ENCODE peak calls at places on chromosomes 3 and 15, in ten cellular contexts. M is astrocyte of the spinal cord; Q is GM23338; X is CD4-positive, CD25-positive, alpha-beta regulatory T cell; W is aorta; I is CD8-positive, alpha-beta memory T cell; A is B cell; O is NCI-H1105; J is D341Med; B is HTR-8/SVneo. H is an unnamed sample.

GRCh38 chr15:70329179-70329578 is 231.5 kb upstream of the TLE3 start:
- DNase-seq in Q (no peak), I (no peak), W (peak), A (no peak), M (no peak), X (no peak), J (no peak), O (no peak), B (no peak), H (no peak)

GRCh38 chr15:67501177-67501835 is 19.6 kb upstream of the C15orf61 start:
- DNase-seq in A (no peak), X (peak), I (no peak), O (peak), M (peak), W (no peak), J (no peak), Q (peak), B (peak), H (no peak)

GRCh38 chr15:91342091-91342490 is 242.0 kb downstream of the SV2B start:
- DNase-seq in W (no peak), Q (no peak), B (no peak), O (no peak), X (no peak), J (no peak), I (no peak), A (no peak), M (no peak), H (no peak)

GRCh38 chr3:171535799-171536198 is 75.6 kb upstream of the TNIK start:
- DNase-seq in A (no peak), M (no peak), I (no peak), Q (no peak), J (no peak), X (no peak), B (no peak), O (no peak), W (no peak), H (no peak)

GRCh38 chr15:59299919-59300617 is 72.6 kb downstream of the MYO1E start:
- DNase-seq in I (peak), B (peak), Q (no peak), M (peak), W (peak), J (no peak), A (peak), O (no peak), X (peak), H (peak)

GRCh38 chr3:171142985-171143384 is 116.5 kb upstream of the SLC2A2 start:
- DNase-seq in X (no peak), Q (no peak), J (no peak), B (no peak), W (no peak), I (no peak), M (peak), A (no peak), O (peak), H (peak)

GRCh38 chr15:81288040-81288439 is 35.9 kb downstream of the STARD5 start:
- DNase-seq in I (no peak), O (no peak), Q (no peak), X (no peak), A (no peak), W (no peak), J (no peak), M (no peak), B (no peak), H (no peak)

GRCh38 chr3:143847787-143848631 is at the start of gene SLC9A9:
- DNase-seq in A (peak), X (peak), B (peak), M (peak), O (peak), W (peak), Q (peak), I (peak), J (no peak), H (peak)

GRCh38 chr3:10508619-10509260 is 3.4 kb upstream of the ATP2B2 start:
- DNase-seq in X (no peak), J (no peak), I (no peak), B (no peak), W (no peak), M (no peak), Q (no peak), A (no peak), O (no peak), H (no peak)

GRCh38 chr3:161273589-161274218 is 52.6 kb downstream of the NMD3 start:
- DNase-seq in J (no peak), M (peak), B (no peak), W (no peak), Q (peak), A (no peak), I (peak), O (peak), X (peak), H (peak)

GRCh38 chr3:136937886-136938285 is 19.9 kb upstream of the IL20RB start:
- DNase-seq in A (no peak), X (no peak), B (no peak), I (no peak), Q (no peak), W (no peak), M (no peak), J (no peak), O (no peak), H (no peak)

GRCh38 chr3:129278970-129279906 is 568 bp downstream of the HMCES start:
- DNase-seq in O (peak), Q (peak), B (peak), W (peak), M (peak), I (peak), J (peak), A (no peak), X (peak), H (peak)

GRCh38 chr3:53162672-53163458 is 1.9 kb downstream of the PRKCD start:
- DNase-seq in A (peak), I (peak), M (no peak), X (peak), J (no peak), O (no peak), B (no peak), W (no peak), Q (no peak), H (peak)

GRCh38 chr15:57915827-57916531 is 149.5 kb downstream of the ALDH1A2 start:
- DNase-seq in I (no peak), B (no peak), Q (no peak), A (no peak), O (no peak), J (no peak), M (no peak), X (no peak), W (no peak), H (no peak)

GRCh38 chr3:58900372-58900771 is 149.5 kb downstream of the CFAP20DC start:
- DNase-seq in B (no peak), M (no peak), O (no peak), I (no peak), X (no peak), Q (no peak), A (no peak), J (no peak), W (no peak), H (no peak)

GRCh38 chr3:124520970-124521369 is 209.3 kb upstream of the UMPS start:
- DNase-seq in B (no peak), A (no peak), M (no peak), Q (no peak), W (no peak), I (no peak), J (no peak), X (no peak), O (peak), H (peak)

GRCh38 chr3:168812234-168812633 is 716.5 kb upstream of the GOLIM4 start:
- DNase-seq in O (peak), J (no peak), W (no peak), B (no peak), A (no peak), X (no peak), M (peak), Q (peak), I (no peak), H (no peak)

GRCh38 chr15:100997442-100997841 is 78.3 kb downstream of the LRRK1 start:
- DNase-seq in B (no peak), A (no peak), I (no peak), X (no peak), Q (no peak), W (no peak), M (peak), O (no peak), J (no peak), H (no peak)

GRCh38 chr15:40097968-40098476 is 10.7 kb downstream of the BMF start:
- DNase-seq in M (no peak), J (no peak), X (no peak), I (no peak), A (no peak), W (peak), Q (peak), B (no peak), O (no peak), H (no peak)

GRCh38 chr3:65854606-65855304 is 184.0 kb downstream of the MAGI1 start:
- DNase-seq in M (no peak), J (no peak), B (no peak), O (peak), W (no peak), Q (peak), I (no peak), X (peak), A (no peak), H (peak)

GRCh38 chr15:56919708-56920637 is 1.5 kb downstream of the TCF12 start:
- DNase-seq in M (peak), O (peak), B (no peak), X (peak), A (no peak), I (no peak), Q (peak), J (no peak), W (peak), H (peak)

GRCh38 chr15:40825661-40826088 is 2.8 kb downstream of the PPP1R14D start:
- DNase-seq in X (no peak), B (no peak), W (no peak), I (no peak), J (no peak), O (no peak), M (peak), A (no peak), Q (no peak), H (peak)

GRCh38 chr3:107430214-107431047 is 53.2 kb downstream of the CCDC54 start:
- DNase-seq in M (peak), W (peak), B (no peak), Q (peak), I (no peak), A (no peak), O (no peak), J (no peak), X (peak), H (peak)

GRCh38 chr3:30233924-30234666 is 372.3 kb upstream of the TGFBR2 start:
- DNase-seq in M (no peak), O (no peak), W (no peak), Q (no peak), J (no peak), I (no peak), A (no peak), X (no peak), B (no peak), H (no peak)

GRCh38 chr3:187041362-187042061 is 97.8 kb downstream of the RPL39L start:
- DNase-seq in I (peak), Q (no peak), A (peak), J (no peak), W (no peak), X (peak), B (no peak), O (no peak), M (peak), H (no peak)

GRCh38 chr3:11541321-11542303 is 102.1 kb downstream of the VGLL4 start:
- DNase-seq in A (no peak), I (no peak), X (no peak), Q (no peak), B (no peak), W (peak), J (no peak), O (no peak), M (no peak), H (no peak)

GRCh38 chr15:48905216-48905615 is 27.3 kb downstream of the EID1 start:
- DNase-seq in J (no peak), X (no peak), O (no peak), A (no peak), B (no peak), Q (no peak), W (no peak), I (no peak), M (no peak), H (no peak)

GRCh38 chr3:140022061-140022781 is 87.2 kb downstream of the CLSTN2 start:
- DNase-seq in Q (no peak), B (no peak), A (no peak), M (peak), W (peak), O (no peak), X (no peak), I (no peak), J (no peak), H (peak)

GRCh38 chr3:158770254-158771017 is 31.4 kb upstream of the MFSD1 start:
- DNase-seq in I (no peak), X (no peak), W (no peak), B (peak), A (no peak), M (peak), Q (no peak), J (no peak), O (no peak), H (peak)

GRCh38 chr15:39598186-39598850 is 17.4 kb downstream of the THBS1 start:
- DNase-seq in I (no peak), Q (no peak), J (no peak), A (no peak), M (peak), O (no peak), X (no peak), B (no peak), W (no peak), H (peak)

H was measured in kidney tubule cell.